ENCODE peak calls at places on chromosomes 11 and 22, in five cellular contexts. X is IMR-90; S is stimulated activated CD4-positive, alpha-beta T cell treated with anti-CD3 and anti-CD28 coated beads, Interleukin-1b, Interleukin-23, amount 100 ng/mL, for 48 hours; E is HT1080; N is left kidney. A is an unnamed sample.

GRCh38 chr11:33135216-33135615 is 26.1 kb downstream of the CSTF3 start:
- DNase-seq in X (peak; percentile 85), S (no peak), E (no peak), N (peak; percentile 14), A (peak; percentile 22)

GRCh38 chr11:57647368-57647767 is 2.3 kb downstream of the YPEL4 start:
- DNase-seq in X (no peak), S (no peak), E (no peak), N (peak; percentile 71), A (peak; percentile 50)

GRCh38 chr11:121964591-121964990 is 151.4 kb downstream of the BLID start:
- DNase-seq in X (peak; percentile 64), S (no peak), E (peak; percentile 51), N (peak; percentile 35), A (peak; percentile 3)

GRCh38 chr11:114301927-114302326 is 5.7 kb downstream of the NNMT start:
- DNase-seq in X (no peak), S (no peak), E (no peak), N (no peak), A (no peak)

GRCh38 chr11:95231126-95231880 is at the start of gene SESN3:
- DNase-seq in X (peak; percentile 96), S (peak; percentile 98), E (peak; percentile 98), N (peak; percentile 100), A (peak; percentile 100)

GRCh38 chr11:96614846-96615245 is 225.0 kb downstream of the JRKL start:
- DNase-seq in X (no peak), S (no peak), E (no peak), N (peak; percentile 21), A (peak; percentile 36)

GRCh38 chr11:94018721-94019120 is 2.4 kb upstream of the HEPHL1 start:
- DNase-seq in X (no peak), S (no peak), E (no peak), N (no peak), A (no peak)

GRCh38 chr11:29328961-29329441 is 687.8 kb downstream of the KCNA4 start:
- DNase-seq in X (peak; percentile 95), S (no peak), E (peak; percentile 78), N (peak; percentile 76), A (peak; percentile 28)

GRCh38 chr11:15905334-15905733 is 451.0 kb downstream of the SOX6 start:
- DNase-seq in X (no peak), S (no peak), E (no peak), N (no peak), A (no peak)

GRCh38 chr11:110096369-110096976 is 3.3 kb downstream of the ZC3H12C start:
- DNase-seq in X (no peak), S (no peak), E (no peak), N (peak; percentile 12), A (no peak)

GRCh38 chr11:112610996-112611795 is 350.0 kb upstream of the NCAM1 start:
- DNase-seq in X (no peak), S (no peak), E (peak; percentile 91), N (no peak), A (no peak)

GRCh38 chr22:33111491-33111890 is 53.3 kb upstream of the SYN3 start:
- DNase-seq in X (no peak), S (no peak), E (no peak), N (peak; percentile 64), A (peak; percentile 83)

GRCh38 chr11:29183301-29183700 is 833.5 kb downstream of the KCNA4 start:
- DNase-seq in X (no peak), S (no peak), E (no peak), N (no peak), A (no peak)

GRCh38 chr11:2844116-2844515 is 41.5 kb downstream of the CDKN1C start:
- DNase-seq in X (no peak), S (no peak), E (peak; percentile 82), N (no peak), A (no peak)

GRCh38 chr11:94794287-94795168 is 26.4 kb downstream of the AMOTL1 start:
- DNase-seq in X (peak; percentile 99), S (no peak), E (peak; percentile 99), N (peak; percentile 67), A (no peak)

GRCh38 chr11:68932358-68932757 is 28.7 kb downstream of the IGHMBP2 start:
- DNase-seq in X (no peak), S (no peak), E (no peak), N (no peak), A (no peak)

GRCh38 chr22:20572132-20572802 is 64.9 kb downstream of the MED15 start:
- DNase-seq in X (no peak), S (no peak), E (no peak), N (no peak), A (no peak)

GRCh38 chr11:69010964-69011623 is 2.0 kb downstream of the MRGPRF start:
- DNase-seq in X (peak; percentile 77), S (peak; percentile 45), E (no peak), N (peak; percentile 95), A (peak; percentile 74)

GRCh38 chr11:17730608-17731462 is 3.7 kb upstream of the KCNC1 start:
- DNase-seq in X (peak; percentile 66), S (peak; percentile 65), E (peak; percentile 74), N (peak; percentile 93), A (peak; percentile 84)

GRCh38 chr22:16955678-16956210 is 52.3 kb downstream of the GAB4 start:
- DNase-seq in X (no peak), S (no peak), E (no peak), N (peak; percentile 32), A (no peak)

GRCh38 chr22:19844423-19845368 is 10.0 kb downstream of the GNB1L start:
- DNase-seq in X (peak; percentile 40), S (no peak), E (peak; percentile 72), N (no peak), A (no peak)

GRCh38 chr11:111026241-111026640 is 219.3 kb upstream of the POU2AF2 start:
- DNase-seq in X (no peak), S (no peak), E (no peak), N (no peak), A (no peak)

GRCh38 chr11:99739464-99740089 is 718.8 kb downstream of the CNTN5 start:
- DNase-seq in X (peak; percentile 40), S (no peak), E (peak; percentile 54), N (peak; percentile 84), A (peak; percentile 57)

GRCh38 chr11:2301631-2302272 is at the start of the genes C11orf21 and TSPAN32:
- DNase-seq in X (peak; percentile 3), S (peak; percentile 53), E (peak; percentile 68), N (peak; percentile 69), A (no peak)

GRCh38 chr11:11937433-11937832 is 71.0 kb downstream of the DKK3 start:
- DNase-seq in X (no peak), S (no peak), E (no peak), N (no peak), A (no peak)

GRCh38 chr11:123188508-123189165 is 6.4 kb downstream of the CLMP start:
- DNase-seq in X (peak; percentile 99), S (no peak), E (peak; percentile 85), N (peak; percentile 71), A (peak; percentile 58)

GRCh38 chr11:115618428-115618827 is 114.2 kb upstream of the CADM1 start:
- DNase-seq in X (peak; percentile 36), S (no peak), E (no peak), N (no peak), A (no peak)

GRCh38 chr11:8285796-8286195 is 22.1 kb upstream of the LMO1 start:
- DNase-seq in X (no peak), S (no peak), E (no peak), N (no peak), A (no peak)

GRCh38 chr11:41499429-41499828 is 40.0 kb upstream of the LRRC4C start:
- DNase-seq in X (no peak), S (no peak), E (no peak), N (no peak), A (peak; percentile 11)

GRCh38 chr22:36356708-36357694 is 30.8 kb downstream of the MYH9 start:
- DNase-seq in X (peak; percentile 62), S (peak; percentile 60), E (peak; percentile 43), N (no peak), A (no peak)

GRCh38 chr22:24067587-24068376 is 56.7 kb downstream of the CABIN1 start:
- DNase-seq in X (no peak), S (no peak), E (no peak), N (no peak), A (no peak)

GRCh38 chr11:74288911-74289310 is 22.5 kb downstream of the P4HA3 start:
- DNase-seq in X (no peak), S (no peak), E (no peak), N (no peak), A (no peak)

GRCh38 chr22:21020802-21021429 is 6.0 kb downstream of the P2RX6 start:
- DNase-seq in X (no peak), S (no peak), E (no peak), N (peak; percentile 33), A (peak; percentile 58)